ENCODE peak calls at places on chromosomes 2 and 18, in four cellular contexts. D is heart left ventricle, I is fibroblast of the aortic adventitia, Q is dorsolateral prefrontal cortex. T is an unnamed sample.

GRCh38 chr18:49690307-49690706 is 123.0 kb downstream of the ACAA2 start:
- DNase-seq in D (no peak), I (peak; percentile 95), Q (no peak), T (peak; percentile 84)

GRCh38 chr2:29388071-29388470 is 272.9 kb downstream of the CLIP4 start:
- DNase-seq in D (no peak), I (no peak), Q (no peak), T (no peak)

GRCh38 chr2:167331636-167332232 is 443.5 kb downstream of the XIRP2 start:
- DNase-seq in D (peak; percentile 24), I (no peak), Q (no peak), T (no peak)

GRCh38 chr2:128311216-128311754 is 7.4 kb downstream of the HS6ST1 start:
- DNase-seq in D (no peak), I (no peak), Q (peak; percentile 32), T (no peak)

GRCh38 chr2:43609304-43609883 is 13.6 kb upstream of the THADA start:
- DNase-seq in D (no peak), I (peak; percentile 61), Q (no peak), T (no peak)

GRCh38 chr2:124145982-124146381 is 120.9 kb downstream of the CNTNAP5 start:
- DNase-seq in D (no peak), I (no peak), Q (no peak), T (no peak)

GRCh38 chr2:26740890-26741302 is 23.2 kb upstream of the SLC35F6 start:
- DNase-seq in D (no peak), I (no peak), Q (no peak), T (no peak)

GRCh38 chr2:157158111-157158510 is 99.4 kb upstream of the GALNT5 start:
- DNase-seq in D (no peak), I (peak; percentile 39), Q (no peak), T (no peak)

GRCh38 chr2:205860146-205860545 is 177.8 kb downstream of the NRP2 start:
- DNase-seq in D (no peak), I (no peak), Q (no peak), T (no peak)

GRCh38 chr2:64636105-64636873 is 17.4 kb downstream of the SERTAD2 start:
- DNase-seq in D (no peak), I (no peak), Q (no peak), T (no peak)

DNA sequence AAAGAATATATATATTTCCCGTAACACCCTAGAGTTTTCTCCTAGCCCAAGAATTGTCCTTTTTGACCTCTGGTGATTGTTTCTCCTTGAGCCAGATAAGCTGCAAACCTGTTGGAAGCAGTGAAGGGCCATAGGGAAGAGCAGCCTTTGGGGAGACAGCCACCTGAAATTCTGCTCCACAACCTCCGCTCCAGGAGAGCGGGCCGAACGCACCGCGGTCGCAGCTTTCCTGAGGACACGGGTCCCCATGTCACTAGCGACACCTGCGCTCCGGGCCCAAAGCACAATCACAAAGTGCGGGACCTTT is 620 bp upstream of the DSG2 start:
- DNase-seq in D (no peak), I (no peak), Q (no peak), T (no peak)
- H3K4me3 ChIP-seq in D (peak overlapping the region; percentile 65), I (no peak overlapping the region), Q (peak overlapping the region; percentile 43), T (peak overlapping the region; percentile 85)

DNA sequence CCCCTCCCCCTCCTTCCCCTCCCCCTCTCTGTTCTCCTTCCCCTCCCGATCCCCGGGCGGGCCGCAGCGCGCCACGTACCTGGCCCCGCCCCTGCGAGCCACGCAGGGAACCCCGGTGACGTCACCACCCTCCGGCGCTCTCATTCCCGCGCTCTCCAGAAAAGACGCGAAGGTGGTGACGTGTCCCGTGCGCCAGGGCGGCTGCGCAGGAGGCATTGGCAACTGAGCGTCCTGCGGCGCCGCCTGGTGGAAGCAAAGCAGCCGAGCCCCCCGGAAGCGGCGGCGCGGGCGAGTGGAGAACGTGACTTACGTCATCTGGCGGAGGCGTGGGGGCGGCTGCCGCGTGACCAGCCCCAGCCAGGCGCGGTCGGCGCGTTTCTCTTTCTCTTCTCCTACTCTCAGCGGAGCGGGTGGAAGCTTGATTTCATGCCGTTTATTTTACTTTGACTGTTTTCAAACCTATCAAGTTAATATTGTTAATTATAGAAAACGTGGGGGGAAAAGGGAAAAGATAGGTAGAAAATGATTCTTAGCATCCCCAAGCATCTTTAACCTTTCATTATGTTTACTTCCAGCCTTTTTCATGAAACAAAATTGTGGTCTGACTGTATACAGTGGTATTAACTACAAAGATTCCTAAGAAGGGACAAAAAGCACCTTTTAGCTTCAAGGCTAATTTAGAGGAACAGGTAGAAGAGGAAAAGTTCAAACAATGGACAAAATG is 48.1 kb downstream of the C2orf42 start:
- DNase-seq in D (peak; percentile 100), I (peak; percentile 99), Q (peak; percentile 95), T (peak; percentile 71)
- H3K4me3 ChIP-seq in D (peak overlapping the region; percentile 75), I (peak overlapping the region; percentile 66), Q (peak overlapping the region; percentile 83), T (peak overlapping the region; percentile 49)

GRCh38 chr2:112615051-112615450 is 30.6 kb downstream of the CHCHD5 start:
- DNase-seq in D (no peak), I (no peak), Q (no peak), T (no peak)

DNA sequence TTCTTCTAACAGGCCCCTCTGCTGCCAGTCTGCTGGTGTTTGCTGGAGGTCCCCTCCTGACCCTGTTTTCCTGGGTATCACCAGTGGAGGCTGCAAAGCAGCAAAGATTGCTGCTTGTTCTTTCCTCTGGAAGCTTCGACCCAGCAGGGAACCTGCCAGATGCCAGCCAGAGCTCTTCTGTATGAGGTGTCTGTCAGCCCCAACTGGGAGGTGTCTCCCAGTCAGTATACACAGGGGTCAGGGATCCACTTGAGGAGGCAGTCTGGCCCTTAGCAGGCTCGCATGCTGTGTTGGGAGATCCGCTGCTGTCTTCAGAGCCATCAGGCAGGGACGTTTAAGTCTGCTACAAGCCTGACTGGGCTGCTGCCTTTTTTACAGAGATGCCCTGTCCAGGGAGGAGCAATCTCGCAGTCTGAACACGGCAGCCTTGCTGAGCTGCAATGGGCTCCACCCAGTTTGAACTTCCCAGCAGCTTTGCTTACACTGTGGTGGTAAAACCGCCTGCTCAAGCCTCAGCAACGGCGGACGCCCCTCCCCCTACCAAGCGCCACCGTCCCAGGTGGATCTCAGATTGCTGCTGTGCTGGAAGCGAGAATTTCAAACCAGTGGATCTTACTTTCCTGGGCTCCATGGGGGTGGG is 29.9 kb downstream of the CHCHD5 start:
- DNase-seq in D (no peak), I (no peak), Q (no peak), T (no peak)
- H3K4me3 ChIP-seq in D (no peak overlapping the region), I (no peak overlapping the region), Q (no peak overlapping the region), T (no peak overlapping the region)

DNA sequence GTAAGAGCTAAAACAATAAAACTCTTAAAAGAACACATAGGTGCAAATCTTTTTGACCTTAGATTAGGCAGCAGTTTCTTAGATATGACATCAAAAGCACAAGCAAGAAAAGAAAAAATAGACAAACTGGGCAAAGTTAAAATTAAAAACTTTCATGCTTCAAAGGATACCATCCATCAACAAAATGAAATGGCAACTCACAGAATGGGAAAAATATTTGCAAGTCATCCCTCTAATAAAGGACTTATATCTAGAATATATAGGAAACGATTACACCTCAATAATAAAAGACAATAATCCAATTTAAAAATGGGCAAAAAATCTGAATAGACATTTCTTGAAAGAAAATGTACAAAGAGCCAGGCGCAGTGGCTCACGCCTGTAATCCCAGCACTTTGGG is 29.5 kb upstream of the ALMS1 start:
- DNase-seq in D (no peak), I (no peak), Q (no peak), T (no peak)
- H3K4me3 ChIP-seq in D (no peak overlapping the region), I (no peak overlapping the region), Q (no peak overlapping the region), T (no peak overlapping the region)